ENCODE peak calls at places on chromosomes 12 and 14, in seven cellular contexts. G is mammary epithelial cell; E is AG04450; N is Peyer's patch; S is testis; D is GM23248; P is effector memory CD4-positive, alpha-beta T cell. Z is an unnamed sample.

GRCh38 chr12:89571481-89572190 is 45.8 kb upstream of the POC1B start:
- DNase-seq in G (peak; percentile 43), D (peak; percentile 81), S (no peak), E (no peak), P (no peak), N (no peak), Z (no peak)

GRCh38 chr14:30874999-30875787 is 834 bp downstream of the COCH start:
- DNase-seq in G (no peak), N (no peak), P (no peak), E (no peak), S (no peak), D (peak; percentile 10), Z (no peak)

GRCh38 chr12:32997471-32997870 is 100.9 kb upstream of the PKP2 start:
- DNase-seq in P (no peak), G (no peak), D (no peak), N (no peak), S (no peak), E (no peak), Z (no peak)

GRCh38 chr14:97177016-97177415 is 379.8 kb downstream of the VRK1 start:
- DNase-seq in N (no peak), S (no peak), D (no peak), G (peak; percentile 9), E (no peak), P (no peak), Z (no peak)

GRCh38 chr12:132776816-132777568 is 15.4 kb upstream of the ANKLE2 start:
- DNase-seq in G (no peak), N (no peak), P (no peak), S (peak; percentile 86), D (no peak), E (no peak), Z (peak; percentile 49)

GRCh38 chr14:85688024-85688423 is 158.1 kb downstream of the FLRT2 start:
- DNase-seq in G (no peak), D (peak; percentile 11), S (no peak), E (no peak), N (no peak), P (no peak), Z (no peak)

GRCh38 chr12:67811437-67812361 is 163.2 kb downstream of the DYRK2 start:
- DNase-seq in S (no peak), E (no peak), N (no peak), G (peak; percentile 92), P (no peak), D (peak; percentile 91), Z (no peak)

GRCh38 chr14:80269338-80269935 is 58.1 kb upstream of the DIO2 start:
- DNase-seq in P (no peak), S (no peak), D (peak; percentile 74), E (peak; percentile 18), N (no peak), G (peak; percentile 38), Z (no peak)

GRCh38 chr12:107487011-107487680 is 198.5 kb upstream of the PWP1 start:
- DNase-seq in S (no peak), N (no peak), P (no peak), E (no peak), D (no peak), G (no peak), Z (no peak)

GRCh38 chr12:67415473-67415872 is 146.3 kb downstream of the CAND1 start:
- DNase-seq in N (no peak), G (peak; percentile 32), S (peak; percentile 55), E (no peak), D (peak; percentile 68), P (no peak), Z (peak; percentile 13)

DNA sequence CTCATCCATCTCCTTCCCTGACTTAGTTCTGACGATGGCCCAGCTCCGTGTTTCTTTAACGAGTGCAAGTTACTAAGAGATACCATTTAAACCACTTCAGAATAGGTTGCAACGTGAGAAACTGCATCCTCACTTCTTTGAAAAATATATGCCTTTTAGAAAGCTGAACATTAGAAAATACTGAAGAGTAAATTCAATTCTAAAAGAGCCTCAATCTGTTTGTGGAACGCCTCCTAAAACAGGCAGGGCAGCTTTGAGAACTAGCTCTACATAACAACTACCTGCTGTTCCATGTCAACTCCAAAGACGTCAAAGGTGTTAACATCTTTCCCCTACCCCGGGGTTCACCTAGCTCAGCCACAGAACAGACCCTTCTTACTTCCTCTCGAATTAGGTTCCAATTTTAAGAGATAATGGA is 3.5 kb downstream of the BHLHE41 start:
- DNase-seq in N (no peak), G (peak; percentile 44), E (no peak), S (no peak), P (no peak), D (no peak), Z (no peak)
- H3K27ac ChIP-seq in N (peak overlapping the region; percentile 86), G (peak overlapping the region; percentile 58), E (no peak overlapping the region), S (peak overlapping the region; percentile 74), P (no peak overlapping the region), D (no peak overlapping the region), Z (peak overlapping the region; percentile 90)

GRCh38 chr14:91367173-91368171 is 50.1 kb downstream of the CCDC88C start:
- DNase-seq in S (no peak), D (no peak), G (peak; percentile 95), N (peak; percentile 80), P (peak; percentile 91), E (no peak), Z (peak; percentile 67)

GRCh38 chr14:91371990-91372375 is 45.6 kb downstream of the CCDC88C start:
- DNase-seq in G (no peak), N (no peak), P (no peak), S (no peak), D (no peak), E (no peak), Z (no peak)

GRCh38 chr14:91371011-91371989 is 46.3 kb downstream of the CCDC88C start:
- DNase-seq in P (no peak), D (no peak), G (no peak), E (no peak), S (no peak), N (no peak), Z (no peak)

GRCh38 chr14:91368681-91369416 is 48.8 kb downstream of the CCDC88C start:
- DNase-seq in P (no peak), E (no peak), S (no peak), N (no peak), G (no peak), D (no peak), Z (no peak)

GRCh38 chr14:91369628-91370445 is 47.8 kb downstream of the CCDC88C start:
- DNase-seq in S (no peak), P (peak; percentile 42), G (peak; percentile 68), E (no peak), D (peak; percentile 39), N (no peak), Z (no peak)
- H3K27ac ChIP-seq in S (no peak overlapping the region), P (peak overlapping the region; percentile 78), G (peak overlapping the region; percentile 46), E (no peak overlapping the region), D (no peak overlapping the region), N (no peak overlapping the region), Z (peak overlapping the region; percentile 69)

GRCh38 chr12:6235499-6235898 is 35.3 kb downstream of the CD9 start:
- DNase-seq in N (no peak), G (no peak), E (no peak), S (peak; percentile 76), P (no peak), D (no peak), Z (peak; percentile 76)
- H3K27ac ChIP-seq in N (peak overlapping the region; percentile 53), G (no peak overlapping the region), E (no peak overlapping the region), S (no peak overlapping the region), P (no peak overlapping the region), D (no peak overlapping the region), Z (peak overlapping the region; percentile 17)

GRCh38 chr12:66379613-66380012 is 77.3 kb downstream of the HELB start:
- DNase-seq in N (no peak), E (no peak), S (no peak), D (no peak), P (no peak), G (no peak), Z (no peak)

GRCh38 chr12:66375560-66375959 is 73.3 kb downstream of the HELB start:
- DNase-seq in S (no peak), G (no peak), N (no peak), E (no peak), D (no peak), P (no peak), Z (no peak)

GRCh38 chr12:66380769-66381168 is 78.5 kb downstream of the HELB start:
- DNase-seq in S (no peak), N (no peak), P (no peak), G (no peak), D (no peak), E (no peak), Z (no peak)
- H3K27ac ChIP-seq in S (no peak overlapping the region), N (no peak overlapping the region), P (no peak overlapping the region), G (no peak overlapping the region), D (no peak overlapping the region), E (no peak overlapping the region), Z (no peak overlapping the region)

DNA sequence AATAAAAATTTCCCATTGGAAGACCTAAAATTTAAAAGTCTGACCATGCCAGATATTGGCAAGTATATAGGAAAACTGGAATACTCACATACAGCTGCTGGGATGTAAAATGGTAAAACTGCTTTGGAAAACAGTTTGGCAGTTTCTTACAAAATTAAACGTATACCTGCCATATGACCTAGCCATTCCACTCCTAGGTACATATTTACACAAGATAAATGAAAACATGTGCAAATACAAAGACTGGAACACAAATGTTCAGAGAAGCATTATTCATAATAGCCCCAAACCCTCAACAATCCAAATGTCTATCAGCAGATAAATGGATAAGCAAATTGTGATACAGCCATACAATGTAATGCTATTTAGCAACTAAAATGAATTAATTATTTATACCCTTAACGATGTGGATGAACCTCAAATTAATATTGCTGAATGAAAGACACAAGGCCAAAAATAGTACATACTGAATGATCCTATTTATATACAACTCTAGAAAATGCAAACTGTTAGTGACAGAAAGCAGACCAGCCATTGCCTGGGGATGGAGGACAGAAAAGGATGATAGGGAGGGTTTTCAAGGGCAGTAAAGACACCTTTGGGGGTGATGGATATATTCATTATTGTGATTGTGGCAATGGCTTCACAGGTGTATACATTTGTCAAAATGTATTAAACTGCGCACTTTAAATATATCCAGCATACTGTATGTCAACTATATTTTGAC is 21.3 kb upstream of the TCP11L2 start:
- DNase-seq in E (no peak), N (no peak), G (no peak), D (no peak), P (no peak), S (no peak), Z (no peak)
- H3K27ac ChIP-seq in E (no peak overlapping the region), N (no peak overlapping the region), G (no peak overlapping the region), D (no peak overlapping the region), P (no peak overlapping the region), S (no peak overlapping the region), Z (no peak overlapping the region)

GRCh38 chr12:96194572-96194889 is 356 bp downstream of the ELK3 start:
- DNase-seq in S (no peak), N (no peak), E (no peak), D (no peak), G (no peak), P (no peak), Z (no peak)
- H3K27ac ChIP-seq in S (no peak overlapping the region), N (peak overlapping the region; percentile 82), E (peak overlapping the region; percentile 47), D (peak overlapping the region; percentile 72), G (peak overlapping the region; percentile 88), P (peak overlapping the region; percentile 99), Z (peak overlapping the region; percentile 71)